ENCODE peak calls at places on chromosomes 16 and 17, in eight cellular contexts. One of them, this sample, is unnamed.

GRCh38 chr17:65988451-65988850 is 203.5 kb downstream of the CEP112 start:
- DNase-seq in C1 segment of cervical spinal cord: no peak
- DNase-seq in NCI-H2081: no peak
- DNase-seq in tibial nerve: no peak
- DNase-seq in caudate nucleus: no peak
- DNase-seq in activated CD8-positive, alpha-beta memory T cell treated with anti-CD3 and anti-CD28 coated beads, Interleukin-2, amount 10 ng/mL, durations not matched to agents 7 days and 5 days: no peak
- DNase-seq in nephron progenitor cell: no peak
- DNase-seq in ovary: no peak
- DNase-seq in this sample: no peak

GRCh38 chr17:55456307-55457240 is 34.9 kb upstream of the MMD start:
- DNase-seq in C1 segment of cervical spinal cord: no peak
- DNase-seq in NCI-H2081: no peak
- DNase-seq in tibial nerve: no peak
- DNase-seq in caudate nucleus: no peak
- DNase-seq in activated CD8-positive, alpha-beta memory T cell treated with anti-CD3 and anti-CD28 coated beads, Interleukin-2, amount 10 ng/mL, durations not matched to agents 7 days and 5 days: no peak
- DNase-seq in nephron progenitor cell: no peak
- DNase-seq in ovary: no peak
- DNase-seq in this sample: no peak

GRCh38 chr17:83186751-83187421 is 107.5 kb downstream of the METRNL start:
- DNase-seq in C1 segment of cervical spinal cord: no peak
- DNase-seq in NCI-H2081: no peak
- DNase-seq in tibial nerve: peak; percentile 5
- DNase-seq in caudate nucleus: no peak
- DNase-seq in activated CD8-positive, alpha-beta memory T cell treated with anti-CD3 and anti-CD28 coated beads, Interleukin-2, amount 10 ng/mL, durations not matched to agents 7 days and 5 days: no peak
- DNase-seq in nephron progenitor cell: no peak
- DNase-seq in ovary: no peak
- DNase-seq in this sample: no peak

GRCh38 chr16:58032710-58033293 is 7.2 kb downstream of the MMP15 start:
- DNase-seq in C1 segment of cervical spinal cord: peak; percentile 64
- DNase-seq in NCI-H2081: no peak
- DNase-seq in tibial nerve: no peak
- DNase-seq in caudate nucleus: peak; percentile 45
- DNase-seq in activated CD8-positive, alpha-beta memory T cell treated with anti-CD3 and anti-CD28 coated beads, Interleukin-2, amount 10 ng/mL, durations not matched to agents 7 days and 5 days: no peak
- DNase-seq in nephron progenitor cell: peak; percentile 40
- DNase-seq in ovary: no peak
- DNase-seq in this sample: no peak

GRCh38 chr17:81630274-81630673 is 6.6 kb downstream of the NPLOC4 start:
- DNase-seq in C1 segment of cervical spinal cord: no peak
- DNase-seq in NCI-H2081: no peak
- DNase-seq in tibial nerve: no peak
- DNase-seq in caudate nucleus: no peak
- DNase-seq in activated CD8-positive, alpha-beta memory T cell treated with anti-CD3 and anti-CD28 coated beads, Interleukin-2, amount 10 ng/mL, durations not matched to agents 7 days and 5 days: no peak
- DNase-seq in nephron progenitor cell: no peak
- DNase-seq in ovary: no peak
- DNase-seq in this sample: no peak

GRCh38 chr16:27220991-27221390 is 17.7 kb downstream of the KDM8 start:
- DNase-seq in C1 segment of cervical spinal cord: no peak
- DNase-seq in NCI-H2081: no peak
- DNase-seq in tibial nerve: no peak
- DNase-seq in caudate nucleus: no peak
- DNase-seq in activated CD8-positive, alpha-beta memory T cell treated with anti-CD3 and anti-CD28 coated beads, Interleukin-2, amount 10 ng/mL, durations not matched to agents 7 days and 5 days: no peak
- DNase-seq in nephron progenitor cell: no peak
- DNase-seq in ovary: no peak
- DNase-seq in this sample: no peak

GRCh38 chr17:29585080-29585751 is 4.2 kb downstream of the GIT1 start:
- DNase-seq in C1 segment of cervical spinal cord: no peak
- DNase-seq in NCI-H2081: no peak
- DNase-seq in tibial nerve: no peak
- DNase-seq in caudate nucleus: no peak
- DNase-seq in activated CD8-positive, alpha-beta memory T cell treated with anti-CD3 and anti-CD28 coated beads, Interleukin-2, amount 10 ng/mL, durations not matched to agents 7 days and 5 days: no peak
- DNase-seq in nephron progenitor cell: peak; percentile 8
- DNase-seq in ovary: no peak
- DNase-seq in this sample: no peak

GRCh38 chr17:79811036-79811887 is 14.4 kb upstream of the CBX8 start:
- DNase-seq in C1 segment of cervical spinal cord: peak; percentile 35
- DNase-seq in NCI-H2081: peak; percentile 92
- DNase-seq in tibial nerve: no peak
- DNase-seq in caudate nucleus: no peak
- DNase-seq in activated CD8-positive, alpha-beta memory T cell treated with anti-CD3 and anti-CD28 coated beads, Interleukin-2, amount 10 ng/mL, durations not matched to agents 7 days and 5 days: peak; percentile 56
- DNase-seq in nephron progenitor cell: peak; percentile 62
- DNase-seq in ovary: peak; percentile 37
- DNase-seq in this sample: no peak

GRCh38 chr16:67259705-67260104 is 10.9 kb downstream of the SLC9A5 start:
- DNase-seq in C1 segment of cervical spinal cord: no peak
- DNase-seq in NCI-H2081: no peak
- DNase-seq in tibial nerve: no peak
- DNase-seq in caudate nucleus: no peak
- DNase-seq in activated CD8-positive, alpha-beta memory T cell treated with anti-CD3 and anti-CD28 coated beads, Interleukin-2, amount 10 ng/mL, durations not matched to agents 7 days and 5 days: no peak
- DNase-seq in nephron progenitor cell: no peak
- DNase-seq in ovary: no peak
- DNase-seq in this sample: no peak

GRCh38 chr17:17075037-17075755 is 32.9 kb downstream of the MPRIP start:
- DNase-seq in C1 segment of cervical spinal cord: no peak
- DNase-seq in NCI-H2081: no peak
- DNase-seq in tibial nerve: peak; percentile 64
- DNase-seq in caudate nucleus: no peak
- DNase-seq in activated CD8-positive, alpha-beta memory T cell treated with anti-CD3 and anti-CD28 coated beads, Interleukin-2, amount 10 ng/mL, durations not matched to agents 7 days and 5 days: no peak
- DNase-seq in nephron progenitor cell: peak; percentile 47
- DNase-seq in ovary: peak; percentile 78
- DNase-seq in this sample: no peak

GRCh38 chr17:60704170-60704569 is 26.5 kb downstream of the BCAS3 start:
- DNase-seq in C1 segment of cervical spinal cord: no peak
- DNase-seq in NCI-H2081: no peak
- DNase-seq in tibial nerve: no peak
- DNase-seq in caudate nucleus: no peak
- DNase-seq in activated CD8-positive, alpha-beta memory T cell treated with anti-CD3 and anti-CD28 coated beads, Interleukin-2, amount 10 ng/mL, durations not matched to agents 7 days and 5 days: no peak
- DNase-seq in nephron progenitor cell: no peak
- DNase-seq in ovary: no peak
- DNase-seq in this sample: no peak

GRCh38 chr16:69781118-69781517 is 19.0 kb downstream of the WWP2 start:
- DNase-seq in C1 segment of cervical spinal cord: no peak
- DNase-seq in NCI-H2081: no peak
- DNase-seq in tibial nerve: no peak
- DNase-seq in caudate nucleus: no peak
- DNase-seq in activated CD8-positive, alpha-beta memory T cell treated with anti-CD3 and anti-CD28 coated beads, Interleukin-2, amount 10 ng/mL, durations not matched to agents 7 days and 5 days: no peak
- DNase-seq in nephron progenitor cell: no peak
- DNase-seq in ovary: no peak
- DNase-seq in this sample: no peak